ENCODE peak calls at places on chromosomes 13 and 19, in seven cellular contexts. Q, C, R, E, B, D and X are unnamed samples.

GRCh38 chr19:39936020-39936419 is 1.6 kb upstream of the FCGBP start:
- DNase-seq in D (no peak), Q (no peak), R (no peak), E (peak; percentile 34), B (no peak), C (no peak), X (peak; percentile 40)

GRCh38 chr19:6729573-6730152 is 7.7 kb downstream of the GPR108 start:
- DNase-seq in E (no peak), C (peak; percentile 15), B (no peak), R (no peak), Q (no peak), D (no peak), X (no peak)

GRCh38 chr13:21637296-21637695 is 33.3 kb upstream of the MICU2 start:
- DNase-seq in E (peak; percentile 82), D (peak; percentile 43), C (no peak), B (peak; percentile 76), Q (no peak), R (no peak), X (peak; percentile 86)

GRCh38 chr13:18992791-18993190 is 188.8 kb downstream of the TUBA3C start:
- DNase-seq in E (peak; percentile 77), Q (no peak), C (no peak), D (no peak), B (no peak), R (no peak), X (no peak)

GRCh38 chr13:107185889-107186288 is 618.0 kb upstream of the ARGLU1 start:
- DNase-seq in C (no peak), E (no peak), R (no peak), B (no peak), Q (no peak), D (no peak), X (no peak)

GRCh38 chr19:50501186-50501567 is 9.8 kb downstream of the JOSD2 start:
- DNase-seq in C (no peak), R (no peak), D (no peak), B (peak; percentile 68), Q (no peak), E (no peak), X (no peak)

GRCh38 chr13:102847272-102848234 is 1.7 kb downstream of the ERCC5 start:
- DNase-seq in C (peak; percentile 17), E (no peak), Q (no peak), D (no peak), B (peak; percentile 77), R (no peak), X (no peak)

GRCh38 chr19:15381864-15382263 is 2.3 kb upstream of the AKAP8 start:
- DNase-seq in C (no peak), D (no peak), Q (no peak), B (no peak), E (no peak), R (no peak), X (no peak)

GRCh38 chr19:44212865-44213346 is 574 bp downstream of the ZNF227 start:
- DNase-seq in E (no peak), D (no peak), C (peak; percentile 40), B (no peak), Q (no peak), R (peak; percentile 7), X (no peak)

GRCh38 chr13:24228852-24229458 is 68.4 kb downstream of the SPATA13 start:
- DNase-seq in Q (no peak), R (no peak), B (no peak), E (no peak), D (no peak), C (peak; percentile 53), X (no peak)

GRCh38 chr19:42175952-42176648 is 41.4 kb downstream of the DEDD2 start:
- DNase-seq in Q (no peak), E (no peak), B (no peak), C (peak; percentile 59), R (peak; percentile 15), D (no peak), X (no peak)

GRCh38 chr19:50204811-50205675 is 1.6 kb downstream of the MYH14 start:
- DNase-seq in R (peak; percentile 83), Q (peak; percentile 84), E (peak; percentile 94), D (no peak), C (peak; percentile 33), B (no peak), X (peak; percentile 95)

GRCh38 chr13:19781526-19781925 is 1.2 kb downstream of the PSPC1 start:
- DNase-seq in D (no peak), Q (no peak), E (no peak), R (no peak), C (peak; percentile 10), B (no peak), X (no peak)

GRCh38 chr13:67200605-67201004 is 29.5 kb downstream of the PCDH9 start:
- DNase-seq in E (no peak), B (no peak), D (no peak), Q (no peak), R (no peak), C (peak; percentile 8), X (no peak)

GRCh38 chr19:10404888-10405808 is 1.8 kb upstream of the CDC37 start:
- DNase-seq in C (peak; percentile 42), D (no peak), Q (no peak), R (no peak), E (no peak), B (no peak), X (no peak)

GRCh38 chr13:59408738-59409137 is 755.0 kb downstream of the DIAPH3 start:
- DNase-seq in R (no peak), Q (no peak), B (no peak), D (no peak), C (no peak), E (peak; percentile 31), X (no peak)

GRCh38 chr13:51495300-51495699 is 42.5 kb upstream of the INTS6 start:
- DNase-seq in Q (no peak), R (no peak), E (no peak), D (no peak), B (no peak), C (no peak), X (no peak)

GRCh38 chr19:57406516-57407123 is 4.3 kb upstream of the ZNF17 start:
- DNase-seq in Q (peak; percentile 62), E (peak; percentile 34), R (peak; percentile 31), D (peak; percentile 50), C (peak; percentile 79), B (peak; percentile 86), X (peak; percentile 54)

DNA sequence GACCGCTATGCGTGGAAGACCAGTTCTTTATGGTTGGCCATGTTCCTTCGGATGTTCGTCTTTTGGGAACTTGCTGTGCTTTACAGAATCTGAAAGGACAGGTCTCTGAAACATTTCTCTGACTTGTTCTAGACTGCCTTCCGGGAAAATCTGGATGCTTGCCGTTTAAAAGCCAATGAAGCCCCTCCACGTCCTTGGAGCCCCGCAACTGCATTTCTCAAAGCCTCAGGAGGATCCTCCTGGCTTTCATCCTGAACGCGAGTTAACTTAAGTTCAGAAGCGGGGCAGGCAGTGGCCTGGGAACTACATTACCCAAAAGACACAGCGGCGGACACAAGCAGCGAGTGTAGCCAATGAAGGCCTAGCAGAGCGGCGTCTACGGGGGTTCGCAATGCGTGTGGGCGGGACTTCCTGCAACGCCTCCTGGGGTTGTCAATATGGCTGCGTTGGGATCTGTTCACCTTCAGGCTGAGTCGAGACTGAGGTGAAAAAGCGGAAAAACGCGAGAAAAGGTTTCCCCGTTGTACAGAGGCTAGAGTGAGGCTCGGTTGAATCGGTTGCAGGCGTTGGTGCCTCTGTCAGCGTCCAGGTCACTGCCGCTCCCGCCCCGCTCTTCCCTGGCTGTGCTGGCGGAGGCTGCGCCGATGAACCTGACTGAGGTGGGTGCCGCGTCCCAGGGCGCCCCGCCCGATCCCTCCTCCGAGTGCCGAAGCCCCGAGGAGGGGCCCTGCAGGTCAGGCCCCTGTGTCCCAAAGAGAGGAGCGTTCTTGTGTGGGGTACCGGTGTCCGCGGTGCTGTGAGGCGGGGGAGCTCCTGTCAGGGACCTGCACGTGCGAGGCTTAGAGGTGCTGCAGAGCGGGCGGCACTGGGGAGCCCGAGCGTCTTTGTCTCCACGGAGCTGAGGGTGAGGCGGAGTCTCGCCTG is at the start of gene ZNF17:
- DNase-seq in E (peak; percentile 95), D (peak; percentile 91), C (peak; percentile 93), Q (peak; percentile 91), R (peak; percentile 95), B (peak; percentile 97), X (peak; percentile 94)
- TF ChIP-seq POLR2AphosphoS5 in E (peak; percentile 26), D (peak; percentile 53), C (no peak), Q (peak; percentile 21), R (peak; percentile 97), B (peak; percentile 86), X (peak; percentile 30)

GRCh38 chr13:45336025-45336800 is 4.8 kb downstream of the TPT1 start:
- DNase-seq in Q (no peak), E (no peak), C (no peak), B (no peak), D (no peak), R (no peak), X (no peak)
- TF ChIP-seq POLR2AphosphoS5 in Q (peak; percentile 33), E (no peak), C (no peak), B (peak; percentile 64), D (peak; percentile 72), R (no peak), X (peak; percentile 58)

DNA sequence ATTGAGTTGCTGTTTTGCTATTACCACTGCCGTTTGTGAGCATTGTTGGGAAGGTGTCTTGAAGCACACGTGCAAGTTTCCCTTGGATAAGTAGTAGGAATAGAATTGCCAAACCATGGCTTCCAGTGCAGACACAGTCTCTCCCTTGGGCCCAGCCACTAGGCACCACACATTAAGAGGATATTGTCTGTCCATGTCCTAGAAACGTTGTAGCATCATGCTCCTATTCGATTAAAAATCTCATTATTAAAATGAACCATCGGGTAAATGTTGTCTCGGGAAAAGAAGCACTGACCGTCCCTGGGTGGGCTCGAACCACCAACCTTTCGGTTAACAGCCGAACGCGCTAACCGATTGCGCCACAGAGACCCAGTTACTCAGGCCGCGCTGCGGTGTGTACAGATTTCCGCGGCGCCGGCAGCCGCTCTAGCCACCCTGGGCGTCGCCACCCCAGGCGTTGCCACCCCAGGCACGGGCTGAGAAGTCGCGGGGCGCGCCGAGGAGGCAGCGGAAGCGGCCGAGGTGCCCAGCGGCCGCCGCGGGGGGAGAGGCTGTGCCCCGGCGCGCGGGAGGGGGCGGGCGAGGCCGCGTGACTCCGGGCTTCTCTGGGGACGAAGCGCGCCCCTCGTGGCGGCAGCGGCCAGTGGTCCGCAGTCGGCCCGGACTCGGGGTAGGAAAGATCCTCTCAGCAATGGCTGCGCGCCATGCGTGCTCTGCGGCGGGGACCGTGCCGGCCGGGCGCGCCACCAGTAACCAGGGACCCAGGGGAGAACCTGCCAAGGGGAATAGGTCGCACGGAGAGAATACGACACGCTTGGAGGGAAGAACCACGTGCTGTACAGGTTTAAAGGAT is 56.2 kb downstream of the USPL1 start:
- DNase-seq in E (peak; percentile 91), B (peak; percentile 99), C (peak; percentile 97), D (peak; percentile 68), Q (peak; percentile 82), R (peak; percentile 84), X (peak; percentile 93)
- TF ChIP-seq POLR2AphosphoS5 in E (peak; percentile 30), B (peak; percentile 82), C (no peak), D (peak; percentile 51), Q (peak; percentile 90), R (peak; percentile 43), X (peak; percentile 47)

DNA sequence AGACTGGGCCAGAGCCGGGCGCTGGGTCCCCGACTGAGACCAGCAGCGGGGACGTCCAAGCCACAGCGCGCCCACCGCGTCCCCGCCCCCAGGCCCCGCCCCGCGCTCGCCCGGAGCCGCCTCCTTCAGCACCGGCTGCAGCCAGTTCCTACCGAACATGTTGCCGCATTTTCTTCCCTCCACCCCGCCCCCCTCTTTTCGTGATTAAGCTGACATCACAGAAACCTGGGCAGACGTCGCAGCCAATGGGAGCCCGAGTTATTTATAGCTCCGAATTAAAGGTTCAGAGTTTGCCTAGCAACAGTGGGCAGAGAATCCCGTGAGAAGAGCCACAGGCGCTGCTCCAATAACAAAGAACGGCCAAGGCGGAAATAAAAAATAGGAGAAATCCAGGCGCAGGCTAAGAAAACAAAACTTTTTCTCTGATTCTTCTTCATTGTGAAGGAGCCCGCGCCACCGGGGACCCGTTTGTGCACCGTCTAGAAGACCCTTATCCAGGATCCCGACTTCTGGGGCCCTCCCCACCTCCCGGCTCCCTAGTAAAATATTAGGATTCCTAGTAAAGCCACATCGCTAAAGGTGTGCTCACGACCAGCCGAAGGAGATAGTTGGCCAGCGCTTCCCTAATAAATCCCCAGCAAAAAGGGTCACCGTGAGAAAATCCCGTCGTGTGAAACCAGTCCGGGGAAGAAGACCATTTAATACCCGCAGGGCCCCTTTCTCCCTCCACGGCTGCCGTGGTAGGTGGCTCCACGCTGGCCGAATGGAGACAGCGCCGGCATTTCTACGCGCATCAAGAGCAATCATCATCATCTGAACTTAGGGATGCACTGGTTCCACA is 61.7 kb downstream of the SERP2 start:
- DNase-seq in B (peak; percentile 96), R (peak; percentile 99), E (peak; percentile 97), D (peak; percentile 73), Q (peak; percentile 98), C (peak; percentile 93), X (peak; percentile 98)
- TF ChIP-seq POLR2AphosphoS5 in B (peak; percentile 54), R (peak; percentile 98), E (peak; percentile 84), D (no peak), Q (peak; percentile 41), C (peak; percentile 33), X (peak; percentile 73)